ENCODE peak calls at places on chromosomes 2 and 18, in seven cellular contexts. N, F, G, X, B, T and M are unnamed samples.

GRCh38 chr18:75123113-75123512 is 85.8 kb downstream of the PTGR3 start:
- DNase-seq in N (no peak), F (no peak), G (no peak), X (no peak), B (no peak), T (no peak), M (no peak)

GRCh38 chr2:62660582-62661262 is 44.8 kb upstream of the EHBP1 start:
- DNase-seq in N (no peak), F (no peak), G (no peak), X (peak), B (no peak), T (no peak), M (no peak)

GRCh38 chr2:159285929-159286708 is at the start of gene WDSUB1:
- DNase-seq in N (peak), F (peak), G (peak), X (peak), B (peak), T (peak), M (peak)

GRCh38 chr2:149597050-149598013 is 9.8 kb upstream of the MMADHC start:
- DNase-seq in N (peak), F (peak), G (peak), X (peak), B (no peak), T (peak), M (no peak)

GRCh38 chr2:85470850-85471800 is 52.6 kb downstream of the SH2D6 start:
- DNase-seq in N (peak), F (no peak), G (peak), X (peak), B (no peak), T (no peak), M (no peak)

GRCh38 chr2:118148809-118149208 is 60.5 kb downstream of the INSIG2 start:
- DNase-seq in N (no peak), F (no peak), G (no peak), X (no peak), B (no peak), T (no peak), M (no peak)

GRCh38 chr2:11446733-11447248 is 19.2 kb downstream of the E2F6 start:
- DNase-seq in N (peak), F (peak), G (peak), X (peak), B (no peak), T (peak), M (no peak)

GRCh38 chr18:36769611-36770314 is 59.0 kb downstream of the TPGS2 start:
- DNase-seq in N (no peak), F (no peak), G (no peak), X (no peak), B (peak), T (peak), M (no peak)

GRCh38 chr2:214382229-214382628 is 28.6 kb upstream of the VWC2L start:
- DNase-seq in N (no peak), F (no peak), G (no peak), X (peak), B (no peak), T (no peak), M (no peak)

GRCh38 chr2:136238552-136239346 is 120.8 kb upstream of the CXCR4 start:
- DNase-seq in N (peak), F (peak), G (no peak), X (peak), B (no peak), T (peak), M (no peak)

GRCh38 chr2:98807221-98807620 is 76.3 kb upstream of the MGAT4A start:
- DNase-seq in N (no peak), F (no peak), G (no peak), X (peak), B (no peak), T (no peak), M (peak)

GRCh38 chr2:140506606-140507005 is 1624.2 kb downstream of the LRP1B start:
- DNase-seq in N (no peak), F (no peak), G (no peak), X (peak), B (no peak), T (no peak), M (no peak)

GRCh38 chr2:31251851-31252250 is 17.9 kb downstream of the EHD3 start:
- DNase-seq in N (no peak), F (no peak), G (no peak), X (no peak), B (no peak), T (no peak), M (no peak)

GRCh38 chr2:10057231-10058107 is 14.1 kb downstream of the KLF11 start:
- DNase-seq in N (no peak), F (no peak), G (peak), X (no peak), B (peak), T (peak), M (no peak)

GRCh38 chr2:143877056-143877455 is 642.9 kb downstream of the ZEB2 start:
- DNase-seq in N (no peak), F (no peak), G (no peak), X (no peak), B (no peak), T (no peak), M (no peak)

GRCh38 chr2:232668805-232669444 is 28.2 kb upstream of the GIGYF2 start:
- DNase-seq in N (no peak), F (no peak), G (no peak), X (peak), B (no peak), T (no peak), M (no peak)

GRCh38 chr18:45702871-45703270 is 21.1 kb upstream of the SLC14A1 start:
- DNase-seq in N (no peak), F (no peak), G (no peak), X (no peak), B (no peak), T (no peak), M (no peak)

GRCh38 chr18:21038201-21038600 is 73.4 kb downstream of the ROCK1 start:
- DNase-seq in N (no peak), F (no peak), G (no peak), X (no peak), B (no peak), T (no peak), M (no peak)

GRCh38 chr18:77061946-77062517 is 70.6 kb downstream of the MBP start:
- DNase-seq in N (peak), F (no peak), G (no peak), X (no peak), B (no peak), T (no peak), M (no peak)

GRCh38 chr2:69773201-69773600 is 31.3 kb downstream of the ANXA4 start:
- DNase-seq in N (no peak), F (no peak), G (no peak), X (peak), B (no peak), T (no peak), M (no peak)

GRCh38 chr2:219570194-219570923 is 980 bp downstream of the OBSL1 start:
- DNase-seq in N (peak), F (no peak), G (no peak), X (peak), B (peak), T (no peak), M (no peak)
- TF ChIP-seq CTCF in N (no peak), F (no peak), G (no peak), X (peak), B (no peak), T (no peak), M (no peak)

GRCh38 chr2:74078467-74078866 is 69.2 kb downstream of the BOLA3 start:
- DNase-seq in N (no peak), F (no peak), G (no peak), X (no peak), B (no peak), T (no peak), M (no peak)

GRCh38 chr2:74077636-74078035 is 70.1 kb downstream of the BOLA3 start:
- DNase-seq in N (no peak), F (no peak), G (no peak), X (no peak), B (no peak), T (no peak), M (no peak)

GRCh38 chr2:74079522-74080341 is 68.0 kb downstream of the BOLA3 start:
- DNase-seq in N (no peak), F (no peak), G (no peak), X (no peak), B (no peak), T (peak), M (no peak)

GRCh38 chr2:74081030-74081429 is 66.7 kb downstream of the BOLA3 start:
- DNase-seq in N (no peak), F (no peak), G (no peak), X (no peak), B (no peak), T (no peak), M (no peak)

DNA sequence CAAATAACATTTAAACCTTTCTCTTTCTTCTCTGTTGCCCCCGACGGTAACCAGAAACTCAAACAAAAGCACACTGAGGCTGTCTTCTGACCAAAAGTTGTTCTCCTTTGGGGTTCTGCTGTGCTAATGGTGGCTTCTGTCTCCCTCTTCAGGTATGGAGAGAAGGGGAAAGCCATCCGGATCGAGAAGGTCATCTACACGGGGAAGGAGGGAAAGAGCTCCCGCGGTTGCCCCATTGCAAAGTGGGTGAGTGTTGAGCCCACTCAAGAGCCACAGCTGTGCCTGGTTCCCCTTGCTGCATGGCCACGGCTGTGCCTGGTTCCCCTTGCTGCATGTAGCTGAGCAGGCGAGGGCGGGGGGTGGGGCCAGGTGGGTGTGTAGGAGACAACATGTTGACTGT is 67.4 kb downstream of the BOLA3 start:
- DNase-seq in N (no peak), F (no peak), G (no peak), X (no peak), B (no peak), T (peak), M (no peak)
- TF ChIP-seq CTCF in N (peak), F (peak), G (no peak), X (peak), B (no peak), T (peak), M (no peak)

GRCh38 chr2:130335226-130335625 is 7.5 kb upstream of the IMP4 start:
- DNase-seq in N (no peak), F (no peak), G (no peak), X (no peak), B (no peak), T (no peak), M (no peak)

GRCh38 chr2:130337735-130338325 is 4.9 kb upstream of the IMP4 start:
- DNase-seq in N (peak), F (no peak), G (peak), X (no peak), B (no peak), T (no peak), M (no peak)

GRCh38 chr2:130338793-130339345 is 3.8 kb upstream of the IMP4 start:
- DNase-seq in N (peak), F (no peak), G (peak), X (no peak), B (peak), T (no peak), M (no peak)

GRCh38 chr2:130336150-130336876 is 6.4 kb upstream of the IMP4 start:
- DNase-seq in N (no peak), F (no peak), G (peak), X (no peak), B (no peak), T (no peak), M (no peak)

GRCh38 chr2:130336877-130337734 is 5.6 kb upstream of the IMP4 start:
- DNase-seq in N (peak), F (no peak), G (peak), X (peak), B (peak), T (peak), M (peak)
- TF ChIP-seq CTCF in N (no peak), F (no peak), G (no peak), X (no peak), B (no peak), T (no peak), M (no peak)

DNA sequence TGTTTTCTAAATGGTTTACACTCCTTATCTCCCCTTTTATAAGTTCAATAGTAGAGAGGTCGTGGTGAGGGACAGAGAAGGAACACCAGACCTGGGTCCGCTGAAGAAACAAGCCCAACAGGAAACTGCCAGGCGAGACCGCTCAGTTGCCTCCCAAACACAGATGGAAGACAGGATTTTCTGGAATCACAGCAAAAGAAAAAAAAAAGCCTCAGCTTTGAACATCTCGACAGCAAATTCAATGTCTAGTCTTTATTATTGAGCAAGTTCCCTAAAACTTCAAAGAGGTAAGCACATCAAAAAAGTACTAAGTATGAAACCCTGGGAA is 33.5 kb upstream of the GNAL start:
- DNase-seq in N (no peak), F (no peak), G (no peak), X (no peak), B (no peak), T (no peak), M (no peak)
- TF ChIP-seq CTCF in N (peak), F (no peak), G (no peak), X (no peak), B (no peak), T (no peak), M (no peak)